ENCODE peak calls at places on chromosome 1, in four cellular contexts. L, Q, E and Y are unnamed samples.

GRCh38 chr1:224622831-224623230 is 6.7 kb downstream of the CNIH3 start:
- DNase-seq in L (no peak), E (no peak), Q (no peak), Y (no peak)

GRCh38 chr1:184025242-184025675 is 12.3 kb downstream of the COLGALT2 start:
- DNase-seq in E (peak), Q (peak), L (no peak), Y (no peak)

GRCh38 chr1:62437273-62437945 is 560 bp downstream of the USP1 start:
- DNase-seq in E (peak), L (no peak), Q (no peak), Y (peak)

GRCh38 chr1:232922475-232922874 is 27.9 kb upstream of the NTPCR start:
- DNase-seq in E (no peak), L (no peak), Q (peak), Y (no peak)

GRCh38 chr1:196302420-196302819 is 305.8 kb downstream of the KCNT2 start:
- DNase-seq in Q (no peak), L (no peak), E (no peak), Y (no peak)

GRCh38 chr1:226640737-226641136 is 92.2 kb downstream of the STUM start:
- DNase-seq in E (no peak), L (no peak), Q (no peak), Y (no peak)

GRCh38 chr1:228145498-228146425 is 4.0 kb upstream of the GJC2 start:
- DNase-seq in Q (no peak), L (no peak), E (no peak), Y (no peak)

GRCh38 chr1:111199881-111200801 is at the start of gene DENND2D:
- DNase-seq in Q (no peak), L (peak), E (no peak), Y (no peak)

GRCh38 chr1:236090741-236091147 is 25.9 kb upstream of the NID1 start:
- DNase-seq in L (no peak), Q (no peak), E (peak), Y (no peak)

GRCh38 chr1:43537423-43538142 is 6.9 kb downstream of the PTPRF start:
- DNase-seq in E (peak), L (no peak), Q (no peak), Y (no peak)

GRCh38 chr1:54854376-54855020 is 32.5 kb downstream of the DHCR24 start:
- DNase-seq in E (no peak), L (no peak), Q (no peak), Y (no peak)

GRCh38 chr1:38915352-38915948 is 26.2 kb downstream of the RHBDL2 start:
- DNase-seq in E (no peak), L (no peak), Q (no peak), Y (no peak)

GRCh38 chr1:10726355-10726754 is 70.1 kb downstream of the CASZ1 start:
- DNase-seq in Q (no peak), E (no peak), L (no peak), Y (no peak)

GRCh38 chr1:98482611-98483010 is 178.9 kb upstream of the SNX7 start:
- DNase-seq in E (no peak), L (no peak), Q (no peak), Y (no peak)

GRCh38 chr1:145740269-145740668 is 21.0 kb downstream of the CD160 start:
- DNase-seq in Q (peak), L (no peak), E (no peak), Y (no peak)

GRCh38 chr1:248393050-248393449 is 9.8 kb upstream of the OR2T1 start:
- DNase-seq in L (no peak), E (no peak), Q (no peak), Y (no peak)

GRCh38 chr1:113057006-113057405 is 16.0 kb upstream of the LRIG2 start:
- DNase-seq in Q (no peak), L (no peak), E (peak), Y (no peak)

GRCh38 chr1:203663820-203664219 is 37.2 kb downstream of the ATP2B4 start:
- DNase-seq in L (no peak), Q (no peak), E (no peak), Y (no peak)

GRCh38 chr1:110292327-110292741 is 46.8 kb upstream of the RBM15 start:
- DNase-seq in Q (no peak), E (no peak), L (no peak), Y (no peak)

GRCh38 chr1:50880373-50880772 is 79.7 kb downstream of the FAF1 start:
- DNase-seq in Q (no peak), L (no peak), E (no peak), Y (no peak)

GRCh38 chr1:155176544-155177071 is 3.0 kb downstream of the TRIM46 start:
- DNase-seq in L (peak), E (peak), Q (no peak), Y (peak)

GRCh38 chr1:55927934-55928333 is 651.4 kb downstream of the PLPP3 start:
- DNase-seq in L (no peak), Q (no peak), E (no peak), Y (no peak)

GRCh38 chr1:35377553-35377952 is 109.0 kb downstream of the ZMYM4 start:
- DNase-seq in L (no peak), E (no peak), Q (no peak), Y (no peak)

GRCh38 chr1:12285496-12286143 is 55.8 kb downstream of the VPS13D start:
- DNase-seq in Q (no peak), L (no peak), E (no peak), Y (no peak)

GRCh38 chr1:13732971-13733667 is 33.1 kb downstream of the PRDM2 start:
- DNase-seq in Q (no peak), L (no peak), E (no peak), Y (peak)

GRCh38 chr1:160862151-160863061 is at the start of gene CD244:
- DNase-seq in L (peak), Q (no peak), E (no peak), Y (peak)

GRCh38 chr1:84145051-84145450 is 980 bp downstream of the PRKACB start:
- DNase-seq in Q (no peak), L (no peak), E (no peak), Y (no peak)

GRCh38 chr1:40802078-40803075 is 18.8 kb downstream of the KCNQ4 start:
- DNase-seq in E (peak), L (peak), Q (no peak), Y (peak)

GRCh38 chr1:162153374-162153773 is 83.9 kb downstream of the NOS1AP start:
- DNase-seq in Q (no peak), L (no peak), E (no peak), Y (no peak)

GRCh38 chr1:9181990-9182783 is 52.4 kb upstream of the H6PD start:
- DNase-seq in E (no peak), L (no peak), Q (no peak), Y (no peak)